ENCODE peak calls at places on chromosome 4, in seven cellular contexts. B is hypothalamus, J is B cell, D is LoVo, F is myocyte, Z is mesothelial cell of epicardium, A is cerebellar cortex. H is an unnamed sample.

GRCh38 chr4:170089743-170090666 is at the start of gene AADAT:
- DNase-seq in B (peak; percentile 87), J (no peak), D (peak; percentile 83), F (peak; percentile 90), Z (peak; percentile 56), A (peak; percentile 43), H (peak; percentile 79)

GRCh38 chr4:32847466-32847865 is 2127.3 kb downstream of the PCDH7 start:
- DNase-seq in B (no peak), J (no peak), D (no peak), F (peak; percentile 19), Z (no peak), A (no peak), H (no peak)

GRCh38 chr4:7591409-7592063 is 156.8 kb upstream of the PSAPL1 start:
- DNase-seq in B (no peak), J (no peak), D (no peak), F (no peak), Z (no peak), A (no peak), H (no peak)

GRCh38 chr4:7800410-7800809 is 139.3 kb downstream of the AFAP1 start:
- DNase-seq in B (no peak), J (no peak), D (no peak), F (no peak), Z (no peak), A (no peak), H (no peak)

GRCh38 chr4:166422475-166422874 is 549.4 kb downstream of the TLL1 start:
- DNase-seq in B (no peak), J (no peak), D (no peak), F (peak; percentile 87), Z (no peak), A (no peak), H (no peak)

GRCh38 chr4:42515156-42515884 is 118.0 kb downstream of the SHISA3 start:
- DNase-seq in B (no peak), J (no peak), D (no peak), F (peak; percentile 1), Z (no peak), A (no peak), H (no peak)

GRCh38 chr4:7217453-7218310 is 25.3 kb downstream of the SORCS2 start:
- DNase-seq in B (no peak), J (no peak), D (no peak), F (peak; percentile 75), Z (no peak), A (no peak), H (no peak)

GRCh38 chr4:7354937-7355336 is 79.8 kb downstream of the PSAPL1 start:
- DNase-seq in B (no peak), J (no peak), D (no peak), F (no peak), Z (no peak), A (no peak), H (peak; percentile 20)

H was measured in pancreas.